ENCODE peak calls at places on chromosome 6, in ten cellular contexts. One of them, this sample, is unnamed.
A peak's percentile ranks its signal among the peaks of the same experiment; 100 is the strongest.

GRCh38 chr6:152273638-152274037 is 363.5 kb downstream of the SYNE1 start:
- DNase-seq in right cardiac atrium: peak; percentile 70
- DNase-seq in tibial artery: no peak
- DNase-seq in CD8-positive, alpha-beta T cell: no peak
- DNase-seq in osteoblast: peak; percentile 38
- DNase-seq in SK-N-SH: no peak
- DNase-seq in heart right ventricle: no peak
- DNase-seq in lower lobe of right lung: no peak
- DNase-seq in fibroblast of lung: no peak
- DNase-seq in coronary artery: no peak
- DNase-seq in this sample: peak; percentile 85

GRCh38 chr6:29632789-29633531 is at the start of gene GABBR1:
- DNase-seq in right cardiac atrium: peak; percentile 96
- DNase-seq in tibial artery: peak; percentile 87
- DNase-seq in lower lobe of right lung: peak; percentile 89
- DNase-seq in coronary artery: peak; percentile 93
- DNase-seq in heart right ventricle: peak; percentile 89
- DNase-seq in SK-N-SH: peak; percentile 99
- DNase-seq in fibroblast of lung: peak; percentile 85
- DNase-seq in CD8-positive, alpha-beta T cell: peak; percentile 62
- DNase-seq in osteoblast: peak; percentile 99
- DNase-seq in this sample: peak; percentile 97

GRCh38 chr6:11410539-11411307 is 126.8 kb upstream of the TMEM170B start:
- DNase-seq in SK-N-SH: peak; percentile 56
- DNase-seq in right cardiac atrium: no peak
- DNase-seq in CD8-positive, alpha-beta T cell: no peak
- DNase-seq in tibial artery: no peak
- DNase-seq in heart right ventricle: no peak
- DNase-seq in lower lobe of right lung: no peak
- DNase-seq in coronary artery: no peak
- DNase-seq in osteoblast: no peak
- DNase-seq in fibroblast of lung: no peak
- DNase-seq in this sample: no peak

GRCh38 chr6:143583542-143584330 is 72.2 kb upstream of the FUCA2 start:
- DNase-seq in fibroblast of lung: peak; percentile 72
- DNase-seq in osteoblast: no peak
- DNase-seq in SK-N-SH: no peak
- DNase-seq in tibial artery: no peak
- DNase-seq in lower lobe of right lung: no peak
- DNase-seq in coronary artery: no peak
- DNase-seq in heart right ventricle: no peak
- DNase-seq in CD8-positive, alpha-beta T cell: no peak
- DNase-seq in right cardiac atrium: no peak
- DNase-seq in this sample: no peak

GRCh38 chr6:73580247-73581149 is 59.7 kb upstream of the EEF1A1 start:
- DNase-seq in fibroblast of lung: peak; percentile 99
- DNase-seq in coronary artery: peak; percentile 93
- DNase-seq in tibial artery: peak; percentile 83
- DNase-seq in lower lobe of right lung: peak; percentile 85
- DNase-seq in SK-N-SH: peak; percentile 36
- DNase-seq in heart right ventricle: peak; percentile 82
- DNase-seq in right cardiac atrium: peak; percentile 89
- DNase-seq in CD8-positive, alpha-beta T cell: peak; percentile 48
- DNase-seq in osteoblast: peak; percentile 90
- DNase-seq in this sample: no peak

GRCh38 chr6:82988904-82989303 is 76.7 kb downstream of the UBE3D start:
- DNase-seq in coronary artery: no peak
- DNase-seq in fibroblast of lung: peak; percentile 11
- DNase-seq in lower lobe of right lung: no peak
- DNase-seq in tibial artery: no peak
- DNase-seq in SK-N-SH: no peak
- DNase-seq in heart right ventricle: no peak
- DNase-seq in osteoblast: no peak
- DNase-seq in CD8-positive, alpha-beta T cell: no peak
- DNase-seq in right cardiac atrium: no peak
- DNase-seq in this sample: no peak

GRCh38 chr6:45478235-45478634 is 100.5 kb upstream of the SUPT3H start:
- DNase-seq in CD8-positive, alpha-beta T cell: no peak
- DNase-seq in coronary artery: no peak
- DNase-seq in right cardiac atrium: no peak
- DNase-seq in osteoblast: no peak
- DNase-seq in SK-N-SH: no peak
- DNase-seq in tibial artery: no peak
- DNase-seq in heart right ventricle: no peak
- DNase-seq in lower lobe of right lung: no peak
- DNase-seq in fibroblast of lung: peak; percentile 40
- DNase-seq in this sample: no peak

GRCh38 chr6:16446241-16446640 is 207.9 kb downstream of the GMPR start:
- DNase-seq in right cardiac atrium: no peak
- DNase-seq in osteoblast: no peak
- DNase-seq in heart right ventricle: no peak
- DNase-seq in tibial artery: no peak
- DNase-seq in lower lobe of right lung: no peak
- DNase-seq in coronary artery: no peak
- DNase-seq in CD8-positive, alpha-beta T cell: no peak
- DNase-seq in fibroblast of lung: no peak
- DNase-seq in SK-N-SH: no peak
- DNase-seq in this sample: no peak

GRCh38 chr6:130303436-130303835 is 62.4 kb upstream of the TMEM200A start:
- DNase-seq in fibroblast of lung: peak; percentile 69
- DNase-seq in osteoblast: no peak
- DNase-seq in SK-N-SH: no peak
- DNase-seq in tibial artery: no peak
- DNase-seq in lower lobe of right lung: no peak
- DNase-seq in CD8-positive, alpha-beta T cell: no peak
- DNase-seq in coronary artery: no peak
- DNase-seq in right cardiac atrium: no peak
- DNase-seq in heart right ventricle: no peak
- DNase-seq in this sample: no peak

GRCh38 chr6:70299456-70299855 is 3.4 kb downstream of the COL9A1 start:
- DNase-seq in coronary artery: no peak
- DNase-seq in CD8-positive, alpha-beta T cell: no peak
- DNase-seq in lower lobe of right lung: no peak
- DNase-seq in osteoblast: no peak
- DNase-seq in tibial artery: no peak
- DNase-seq in SK-N-SH: no peak
- DNase-seq in heart right ventricle: no peak
- DNase-seq in fibroblast of lung: peak; percentile 15
- DNase-seq in right cardiac atrium: no peak
- DNase-seq in this sample: no peak

GRCh38 chr6:142796571-142796970 is 148.4 kb downstream of the HIVEP2 start:
- DNase-seq in heart right ventricle: no peak
- DNase-seq in coronary artery: no peak
- DNase-seq in right cardiac atrium: no peak
- DNase-seq in CD8-positive, alpha-beta T cell: no peak
- DNase-seq in fibroblast of lung: peak; percentile 31
- DNase-seq in SK-N-SH: no peak
- DNase-seq in osteoblast: no peak
- DNase-seq in lower lobe of right lung: peak; percentile 46
- DNase-seq in tibial artery: no peak
- DNase-seq in this sample: no peak

GRCh38 chr6:144957236-144957937 is 672.3 kb downstream of the UTRN start:
- DNase-seq in coronary artery: no peak
- DNase-seq in lower lobe of right lung: no peak
- DNase-seq in SK-N-SH: no peak
- DNase-seq in CD8-positive, alpha-beta T cell: no peak
- DNase-seq in fibroblast of lung: peak; percentile 30
- DNase-seq in heart right ventricle: no peak
- DNase-seq in osteoblast: no peak
- DNase-seq in tibial artery: no peak
- DNase-seq in right cardiac atrium: no peak
- DNase-seq in this sample: no peak

GRCh38 chr6:71730284-71730683 is 156.1 kb upstream of the RIMS1 start:
- DNase-seq in heart right ventricle: no peak
- DNase-seq in lower lobe of right lung: no peak
- DNase-seq in fibroblast of lung: no peak
- DNase-seq in coronary artery: no peak
- DNase-seq in tibial artery: no peak
- DNase-seq in osteoblast: no peak
- DNase-seq in right cardiac atrium: no peak
- DNase-seq in SK-N-SH: no peak
- DNase-seq in CD8-positive, alpha-beta T cell: no peak
- DNase-seq in this sample: no peak

GRCh38 chr6:33840064-33840926 is 36.5 kb upstream of the MLN start:
- DNase-seq in heart right ventricle: peak; percentile 41
- DNase-seq in SK-N-SH: no peak
- DNase-seq in osteoblast: peak; percentile 98
- DNase-seq in fibroblast of lung: peak; percentile 92
- DNase-seq in tibial artery: peak; percentile 32
- DNase-seq in lower lobe of right lung: no peak
- DNase-seq in coronary artery: no peak
- DNase-seq in right cardiac atrium: no peak
- DNase-seq in CD8-positive, alpha-beta T cell: no peak
- DNase-seq in this sample: peak; percentile 64

GRCh38 chr6:35445691-35446090 is 6.4 kb upstream of the FANCE start:
- DNase-seq in coronary artery: no peak
- DNase-seq in osteoblast: no peak
- DNase-seq in SK-N-SH: no peak
- DNase-seq in lower lobe of right lung: no peak
- DNase-seq in tibial artery: no peak
- DNase-seq in CD8-positive, alpha-beta T cell: no peak
- DNase-seq in right cardiac atrium: no peak
- DNase-seq in heart right ventricle: no peak
- DNase-seq in fibroblast of lung: no peak
- DNase-seq in this sample: no peak

GRCh38 chr6:170122676-170123075 is 168.2 kb downstream of the DLL1 start:
- DNase-seq in fibroblast of lung: no peak
- DNase-seq in SK-N-SH: no peak
- DNase-seq in CD8-positive, alpha-beta T cell: no peak
- DNase-seq in osteoblast: no peak
- DNase-seq in tibial artery: no peak
- DNase-seq in heart right ventricle: no peak
- DNase-seq in lower lobe of right lung: no peak
- DNase-seq in coronary artery: peak; percentile 11
- DNase-seq in right cardiac atrium: no peak
- DNase-seq in this sample: no peak

DNA sequence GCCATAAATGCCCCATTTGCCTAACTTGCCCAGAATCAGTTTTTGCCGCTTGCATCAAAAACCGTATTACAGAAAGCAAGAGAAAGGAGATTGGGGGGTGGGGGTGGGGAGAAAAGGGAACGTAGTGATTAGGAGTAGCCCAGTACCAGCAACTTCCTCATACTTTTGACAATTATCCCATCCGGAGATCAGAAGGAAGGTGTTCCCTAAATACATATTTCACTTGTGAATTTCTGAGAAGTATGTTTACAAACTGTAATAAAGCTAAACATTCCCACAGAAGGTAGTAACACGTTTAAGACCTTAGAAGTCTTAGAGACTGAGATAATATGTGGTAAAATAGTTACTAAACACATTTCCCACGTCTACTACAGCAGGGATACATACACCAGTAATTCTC is 14.5 kb downstream of the PREP start:
- DNase-seq in fibroblast of lung: no peak
- DNase-seq in coronary artery: no peak
- DNase-seq in heart right ventricle: no peak
- DNase-seq in right cardiac atrium: no peak
- DNase-seq in CD8-positive, alpha-beta T cell: no peak
- DNase-seq in tibial artery: no peak
- DNase-seq in osteoblast: no peak
- DNase-seq in lower lobe of right lung: no peak
- DNase-seq in SK-N-SH: no peak
- DNase-seq in this sample: no peak
- H3K4me3 ChIP-seq in fibroblast of lung: no peak overlapping the region
- H3K4me3 ChIP-seq in coronary artery: no peak overlapping the region
- H3K4me3 ChIP-seq in heart right ventricle: no peak overlapping the region
- H3K4me3 ChIP-seq in right cardiac atrium: no peak overlapping the region
- H3K4me3 ChIP-seq in CD8-positive, alpha-beta T cell: no peak overlapping the region
- H3K4me3 ChIP-seq in tibial artery: no peak overlapping the region
- H3K4me3 ChIP-seq in osteoblast: no peak overlapping the region
- H3K4me3 ChIP-seq in lower lobe of right lung: no peak overlapping the region
- H3K4me3 ChIP-seq in SK-N-SH: no peak overlapping the region
- H3K4me3 ChIP-seq in this sample: no peak overlapping the region

GRCh38 chr6:15021074-15021473 is 224.8 kb upstream of the JARID2 start:
- DNase-seq in coronary artery: no peak
- DNase-seq in right cardiac atrium: no peak
- DNase-seq in tibial artery: no peak
- DNase-seq in fibroblast of lung: no peak
- DNase-seq in osteoblast: no peak
- DNase-seq in CD8-positive, alpha-beta T cell: no peak
- DNase-seq in lower lobe of right lung: no peak
- DNase-seq in SK-N-SH: no peak
- DNase-seq in heart right ventricle: no peak
- DNase-seq in this sample: no peak
- H3K4me3 ChIP-seq in coronary artery: no peak overlapping the region
- H3K4me3 ChIP-seq in right cardiac atrium: no peak overlapping the region
- H3K4me3 ChIP-seq in tibial artery: no peak overlapping the region
- H3K4me3 ChIP-seq in fibroblast of lung: no peak overlapping the region
- H3K4me3 ChIP-seq in osteoblast: no peak overlapping the region
- H3K4me3 ChIP-seq in CD8-positive, alpha-beta T cell: no peak overlapping the region
- H3K4me3 ChIP-seq in lower lobe of right lung: no peak overlapping the region
- H3K4me3 ChIP-seq in SK-N-SH: no peak overlapping the region
- H3K4me3 ChIP-seq in heart right ventricle: no peak overlapping the region
- H3K4me3 ChIP-seq in this sample: no peak overlapping the region

DNA sequence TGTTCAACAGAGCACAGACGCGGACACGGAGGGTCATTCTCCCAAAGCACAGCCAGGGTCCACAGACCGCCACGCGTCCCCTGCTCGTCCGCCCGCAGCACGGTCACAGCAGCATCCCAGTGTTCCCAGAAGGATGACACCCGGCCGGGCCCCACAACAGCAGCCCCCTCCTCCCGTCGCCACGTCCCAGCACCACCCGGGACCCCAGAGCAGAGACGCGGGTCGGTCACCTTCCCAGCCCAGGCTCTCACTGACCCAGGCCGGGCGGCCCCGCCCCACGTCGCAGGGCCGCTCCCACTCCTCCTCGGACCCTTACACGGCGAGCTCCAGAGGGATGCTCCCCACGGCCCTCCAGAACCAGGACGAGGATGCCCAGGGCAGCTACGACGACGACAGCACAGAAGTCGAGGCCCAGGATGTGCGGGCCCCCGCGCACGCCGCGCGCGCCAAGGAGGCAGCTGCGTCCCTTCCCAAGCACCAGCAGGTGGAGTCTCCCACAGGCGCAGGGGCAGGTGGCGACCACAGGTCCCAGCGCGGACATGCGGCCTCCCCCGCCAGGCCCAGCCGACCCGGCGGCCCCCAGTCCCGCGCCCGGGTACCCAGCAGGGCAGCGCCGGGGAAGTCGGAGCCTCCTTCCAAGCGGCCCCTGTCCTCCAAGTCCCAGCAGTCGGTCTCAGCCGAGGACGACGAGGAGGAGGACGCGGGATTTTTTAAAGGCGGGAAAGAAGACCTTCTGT is 64.3 kb downstream of the FNDC1 start:
- DNase-seq in tibial artery: no peak
- DNase-seq in CD8-positive, alpha-beta T cell: no peak
- DNase-seq in coronary artery: no peak
- DNase-seq in SK-N-SH: peak; percentile 33
- DNase-seq in heart right ventricle: no peak
- DNase-seq in right cardiac atrium: no peak
- DNase-seq in lower lobe of right lung: no peak
- DNase-seq in fibroblast of lung: no peak
- DNase-seq in osteoblast: no peak
- DNase-seq in this sample: no peak
- H3K4me3 ChIP-seq in tibial artery: no peak overlapping the region
- H3K4me3 ChIP-seq in CD8-positive, alpha-beta T cell: no peak overlapping the region
- H3K4me3 ChIP-seq in coronary artery: peak overlapping the region; percentile 48
- H3K4me3 ChIP-seq in SK-N-SH: no peak overlapping the region
- H3K4me3 ChIP-seq in heart right ventricle: no peak overlapping the region
- H3K4me3 ChIP-seq in right cardiac atrium: no peak overlapping the region
- H3K4me3 ChIP-seq in lower lobe of right lung: no peak overlapping the region
- H3K4me3 ChIP-seq in fibroblast of lung: no peak overlapping the region
- H3K4me3 ChIP-seq in osteoblast: no peak overlapping the region
- H3K4me3 ChIP-seq in this sample: no peak overlapping the region

GRCh38 chr6:137341721-137342195 is 122.6 kb upstream of the IFNGR1 start:
- DNase-seq in right cardiac atrium: peak; percentile 68
- DNase-seq in SK-N-SH: peak; percentile 67
- DNase-seq in lower lobe of right lung: peak; percentile 49
- DNase-seq in heart right ventricle: peak; percentile 6
- DNase-seq in tibial artery: no peak
- DNase-seq in CD8-positive, alpha-beta T cell: peak; percentile 46
- DNase-seq in fibroblast of lung: peak; percentile 91
- DNase-seq in coronary artery: no peak
- DNase-seq in osteoblast: no peak
- DNase-seq in this sample: no peak
- H3K4me3 ChIP-seq in right cardiac atrium: no peak overlapping the region
- H3K4me3 ChIP-seq in SK-N-SH: peak overlapping the region; percentile 36
- H3K4me3 ChIP-seq in lower lobe of right lung: no peak overlapping the region
- H3K4me3 ChIP-seq in heart right ventricle: no peak overlapping the region
- H3K4me3 ChIP-seq in tibial artery: no peak overlapping the region
- H3K4me3 ChIP-seq in CD8-positive, alpha-beta T cell: no peak overlapping the region
- H3K4me3 ChIP-seq in fibroblast of lung: no peak overlapping the region
- H3K4me3 ChIP-seq in coronary artery: no peak overlapping the region
- H3K4me3 ChIP-seq in osteoblast: no peak overlapping the region
- H3K4me3 ChIP-seq in this sample: no peak overlapping the region